ENCODE peak calls at places on chromosomes 6 and 20, in seven cellular contexts. N is HCT116, T is H1, M is K562, D is HepG2, S is SK-N-SH, O is GM12878. H is an unnamed sample.

GRCh38 chr20:60272790-60273189 is 314.6 kb downstream of the CDH26 start:
- DNase-seq in N (no peak), T (no peak), M (no peak), D (no peak), S (no peak), O (no peak), H (no peak)

GRCh38 chr20:52572687-52573086 is 381.1 kb upstream of the ZFP64 start:
- DNase-seq in N (no peak), T (no peak), M (no peak), D (no peak), S (no peak), O (no peak), H (no peak)

GRCh38 chr20:47970282-47970903 is 185.1 kb upstream of the SULF2 start:
- DNase-seq in N (no peak), T (no peak), M (no peak), D (peak), S (peak), O (no peak), H (no peak)

GRCh38 chr6:164507197-164507957 is 802.0 kb downstream of the C6orf118 start:
- DNase-seq in N (no peak), T (no peak), M (peak), D (no peak), S (no peak), O (peak), H (no peak)

GRCh38 chr20:49319204-49319809 is 41.5 kb upstream of the ZNFX1 start:
- DNase-seq in N (no peak), T (peak), M (peak), D (no peak), S (no peak), O (no peak), H (no peak)

GRCh38 chr6:27205375-27206278 is 41.9 kb upstream of the PRSS16 start:
- DNase-seq in N (no peak), T (no peak), M (peak), D (no peak), S (peak), O (no peak), H (no peak)

GRCh38 chr6:29792123-29793035 is 35.2 kb upstream of the HLA-G start:
- DNase-seq in N (no peak), T (peak), M (no peak), D (no peak), S (peak), O (no peak), H (no peak)

GRCh38 chr6:122449084-122449483 is 22.5 kb downstream of the SERINC1 start:
- DNase-seq in N (no peak), T (no peak), M (no peak), D (no peak), S (no peak), O (no peak), H (no peak)

GRCh38 chr6:142300758-142301251 is 1.0 kb upstream of the ADGRG6 start:
- DNase-seq in N (peak), T (no peak), M (no peak), D (peak), S (no peak), O (no peak), H (no peak)

GRCh38 chr20:34403908-34404307 is 40.8 kb downstream of the ITCH start:
- DNase-seq in N (no peak), T (no peak), M (no peak), D (no peak), S (no peak), O (no peak), H (no peak)

DNA sequence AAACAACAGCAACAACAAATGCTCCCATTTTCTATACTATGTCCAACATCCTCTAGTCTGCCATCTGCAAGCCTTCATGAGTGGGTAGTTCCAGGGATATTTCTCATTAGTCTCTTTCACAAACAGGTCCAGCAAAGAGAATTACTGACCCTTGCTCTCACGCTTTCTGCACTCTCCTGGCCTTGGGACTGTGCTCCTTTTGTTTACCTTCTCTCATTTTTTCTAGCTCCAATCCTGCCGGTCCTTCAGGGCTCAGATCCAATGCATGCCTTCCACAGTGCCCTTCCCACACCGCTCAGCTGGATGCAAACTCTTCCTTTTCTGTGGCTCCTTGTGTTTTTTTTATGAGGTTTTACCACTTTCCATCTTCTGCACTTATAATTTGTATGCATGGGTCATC is 47.2 kb downstream of the ADTRP start:
- DNase-seq in N (no peak), T (no peak), M (no peak), D (peak), S (no peak), O (no peak), H (no peak)
- TF ChIP-seq JUND in N (no peak), T (no peak), M (no peak), D (no peak), S (no peak), O (no peak), H (no peak)

DNA sequence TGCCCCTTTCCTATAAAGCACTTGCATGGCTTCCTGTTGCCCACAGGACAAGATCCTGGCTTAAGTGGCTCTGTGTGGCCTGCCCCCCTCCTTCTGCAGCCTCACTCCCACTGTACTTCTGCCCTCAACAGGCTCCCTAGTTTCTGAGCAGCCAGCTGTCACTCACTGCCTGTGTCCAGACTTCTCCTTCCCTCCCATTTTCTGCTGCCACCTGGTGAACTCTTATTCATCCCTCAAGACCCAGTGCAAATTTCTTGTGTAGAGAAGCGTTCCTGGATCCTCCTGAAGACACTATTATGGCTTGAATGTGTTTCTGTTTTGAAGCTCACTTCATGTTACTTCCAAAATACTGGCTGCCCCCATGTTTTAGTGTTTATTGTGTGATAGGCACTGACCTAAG is 26.5 kb downstream of the SNPH start:
- DNase-seq in N (no peak), T (no peak), M (no peak), D (no peak), S (no peak), O (no peak), H (no peak)
- TF ChIP-seq JUND in N (no peak), T (no peak), M (no peak), D (no peak), S (no peak), O (no peak), H (no peak)

GRCh38 chr6:55621993-55622392 is 43.0 kb upstream of the HMGCLL1 start:
- DNase-seq in N (no peak), T (no peak), M (no peak), D (no peak), S (no peak), O (no peak), H (no peak)
- TF ChIP-seq JUND in N (no peak), T (no peak), M (no peak), D (no peak), S (no peak), O (no peak), H (no peak)

GRCh38 chr6:124078169-124078568 is 274.5 kb downstream of the NKAIN2 start:
- DNase-seq in N (no peak), T (no peak), M (no peak), D (no peak), S (no peak), O (no peak), H (no peak)

GRCh38 chr6:124073021-124073420 is 269.4 kb downstream of the NKAIN2 start:
- DNase-seq in N (no peak), T (no peak), M (no peak), D (no peak), S (no peak), O (no peak), H (no peak)

GRCh38 chr6:124080483-124080882 is 276.8 kb downstream of the NKAIN2 start:
- DNase-seq in N (no peak), T (no peak), M (no peak), D (no peak), S (no peak), O (no peak), H (no peak)

GRCh38 chr6:124073820-124074587 is 270.3 kb downstream of the NKAIN2 start:
- DNase-seq in N (no peak), T (no peak), M (no peak), D (no peak), S (no peak), O (no peak), H (no peak)

DNA sequence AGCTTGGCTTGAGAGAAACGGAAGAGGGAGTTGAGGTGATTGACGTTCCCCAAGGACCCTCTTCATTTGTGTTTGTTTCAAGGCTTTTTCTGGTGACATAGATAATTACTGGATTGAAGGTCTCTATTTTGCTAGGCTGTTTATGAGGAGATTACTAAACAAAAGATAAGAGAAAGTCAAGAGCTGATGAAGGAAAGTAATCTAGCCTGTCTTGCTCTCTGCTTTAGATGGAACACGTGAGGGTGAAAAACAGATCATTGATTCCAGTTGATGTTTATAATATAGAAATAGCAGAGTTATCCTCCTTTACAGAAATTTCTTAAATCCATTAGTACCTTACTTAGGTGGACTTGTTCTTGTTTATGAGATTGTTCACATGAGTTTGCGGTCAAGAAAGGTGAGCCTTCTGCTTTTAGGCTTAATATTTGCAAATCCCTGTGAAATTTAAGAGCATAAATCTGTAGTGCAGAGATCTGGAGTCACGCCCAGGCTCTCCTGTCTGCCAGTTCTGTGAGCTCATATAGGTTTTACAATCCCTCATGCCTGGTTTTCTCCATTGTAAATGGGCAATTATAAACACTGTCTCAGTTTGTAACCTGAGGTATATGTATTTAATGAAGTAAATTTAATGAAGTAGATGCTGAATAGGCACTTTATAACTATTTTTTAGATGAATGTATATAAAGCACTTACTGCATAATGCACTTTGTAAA is 272.8 kb downstream of the NKAIN2 start:
- DNase-seq in N (no peak), T (no peak), M (no peak), D (no peak), S (no peak), O (no peak), H (no peak)
- TF ChIP-seq JUND in N (no peak), T (no peak), M (no peak), D (no peak), S (no peak), O (no peak), H (no peak)

GRCh38 chr6:108968746-108969316 is 120.6 kb downstream of the ARMC2 start:
- DNase-seq in N (no peak), T (no peak), M (no peak), D (no peak), S (no peak), O (no peak), H (no peak)
- TF ChIP-seq JUND in N (no peak), T (no peak), M (no peak), D (no peak), S (no peak), O (no peak), H (no peak)